ENCODE peak calls at places on chromosomes 6 and 20, in nine cellular contexts. J is esophagus squamous epithelium, E is right lobe of liver, Y is thyroid gland, V is heart left ventricle, B is breast epithelium, G is H1, K is ovary, H is endothelial cell of umbilical vein. M is an unnamed sample.

GRCh38 chr6:63802606-63803206 is 167.1 kb downstream of the PHF3 start:
- DNase-seq in J (no peak), E (no peak), Y (no peak), V (no peak), B (no peak), G (no peak), K (no peak), H (peak; percentile 47), M (no peak)

GRCh38 chr6:32849126-32849525 is 4.4 kb downstream of the TAP1 start:
- DNase-seq in J (no peak), E (no peak), Y (no peak), V (no peak), B (peak; percentile 2), G (no peak), K (no peak), H (no peak), M (no peak)

GRCh38 chr6:37624606-37625574 is 72.8 kb downstream of the MDGA1 start:
- DNase-seq in J (no peak), E (peak; percentile 67), Y (peak; percentile 87), V (peak; percentile 69), B (no peak), G (no peak), K (peak; percentile 31), H (peak; percentile 27), M (peak; percentile 94)

GRCh38 chr20:38447931-38448675 is 13.0 kb upstream of the SNHG17 start:
- DNase-seq in J (no peak), E (peak; percentile 57), Y (no peak), V (no peak), B (no peak), G (no peak), K (no peak), H (no peak), M (no peak)

GRCh38 chr6:125899726-125900182 is 56.8 kb upstream of the HINT3 start:
- DNase-seq in J (no peak), E (peak; percentile 51), Y (no peak), V (no peak), B (no peak), G (no peak), K (no peak), H (no peak), M (no peak)

GRCh38 chr6:134092449-134092848 is 40.0 kb upstream of the SLC2A12 start:
- DNase-seq in J (no peak), E (no peak), Y (no peak), V (no peak), B (no peak), G (no peak), K (no peak), H (no peak), M (no peak)

GRCh38 chr6:116447496-116448011 is 13.6 kb upstream of the CALHM6 start:
- DNase-seq in J (no peak), E (no peak), Y (no peak), V (no peak), B (no peak), G (no peak), K (no peak), H (no peak), M (no peak)

GRCh38 chr6:53809691-53810090 is 14.9 kb downstream of the LRRC1 start:
- DNase-seq in J (no peak), E (no peak), Y (no peak), V (no peak), B (no peak), G (no peak), K (no peak), H (no peak), M (no peak)

GRCh38 chr6:42158011-42158410 is 15.2 kb upstream of the GUCA1A start:
- DNase-seq in J (no peak), E (no peak), Y (no peak), V (peak; percentile 32), B (no peak), G (no peak), K (no peak), H (no peak), M (no peak)

GRCh38 chr20:3821996-3822395 is 1.6 kb downstream of the AP5S1 start:
- DNase-seq in J (no peak), E (no peak), Y (no peak), V (no peak), B (no peak), G (no peak), K (peak; percentile 52), H (no peak), M (no peak)

GRCh38 chr6:148954934-148955915 is 208.4 kb downstream of the UST start:
- DNase-seq in J (no peak), E (no peak), Y (no peak), V (no peak), B (no peak), G (no peak), K (no peak), H (no peak), M (no peak)

GRCh38 chr6:168049277-168049676 is 29.7 kb downstream of the FRMD1 start:
- DNase-seq in J (no peak), E (no peak), Y (no peak), V (no peak), B (no peak), G (no peak), K (no peak), H (no peak), M (no peak)

GRCh38 chr6:146909376-146909775 is 294.8 kb upstream of the STXBP5 start:
- DNase-seq in J (no peak), E (no peak), Y (no peak), V (no peak), B (no peak), G (no peak), K (no peak), H (no peak), M (no peak)

GRCh38 chr6:97240222-97240621 is 42.8 kb downstream of the MMS22L start:
- DNase-seq in J (no peak), E (no peak), Y (no peak), V (no peak), B (no peak), G (no peak), K (no peak), H (peak; percentile 90), M (no peak)

GRCh38 chr20:19783966-19784401 is 25.9 kb downstream of the RIN2 start:
- DNase-seq in J (no peak), E (peak; percentile 54), Y (peak; percentile 62), V (peak; percentile 76), B (peak; percentile 63), G (no peak), K (no peak), H (peak; percentile 72), M (peak; percentile 42)

GRCh38 chr6:30507849-30508843 is 18.8 kb downstream of the HLA-E start:
- DNase-seq in J (no peak), E (no peak), Y (no peak), V (no peak), B (no peak), G (no peak), K (no peak), H (no peak), M (no peak)

DNA sequence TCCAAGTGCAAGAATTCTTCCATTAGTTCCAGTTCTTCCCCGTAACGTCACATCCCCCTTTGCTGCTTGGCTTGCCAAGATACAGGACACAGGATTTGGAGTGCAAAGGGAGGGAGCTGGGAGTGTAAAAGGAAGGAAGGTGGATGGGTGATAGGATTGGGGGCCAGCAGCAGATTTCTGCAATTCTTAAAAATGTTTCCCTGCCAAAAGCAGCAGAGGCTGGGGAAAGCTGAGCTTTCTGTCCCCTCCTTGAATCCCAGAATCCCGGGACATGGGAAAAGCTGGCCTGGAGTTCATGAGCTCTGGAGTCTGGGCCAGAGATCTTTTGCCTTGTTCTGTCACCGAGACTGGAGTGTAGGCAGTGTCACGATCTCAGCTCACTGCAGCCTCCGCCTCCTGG is 60.0 kb upstream of the EPB41L1 start:
- DNase-seq in J (no peak), E (no peak), Y (peak; percentile 46), V (peak; percentile 33), B (no peak), G (no peak), K (no peak), H (peak; percentile 59), M (no peak)
- H3K27ac ChIP-seq in J (peak overlapping the region; percentile 93), E (peak overlapping the region; percentile 49), Y (peak overlapping the region; percentile 68), V (peak overlapping the region; percentile 55), B (peak overlapping the region; percentile 92), G (no peak overlapping the region), K (no peak overlapping the region), H (no peak overlapping the region), M (peak overlapping the region; percentile 72)

GRCh38 chr6:31531771-31532643 is 3.2 kb downstream of the MCCD1 start:
- DNase-seq in J (no peak), E (no peak), Y (no peak), V (no peak), B (no peak), G (no peak), K (no peak), H (no peak), M (no peak)
- TF ChIP-seq CTCF in J (no peak), E (no peak), Y (no peak), V (no peak), B (no peak), G (no peak), K (no peak), H (no peak), M (no peak)

GRCh38 chr6:3403244-3404154 is 53.4 kb downstream of the SLC22A23 start:
- DNase-seq in J (no peak), E (peak; percentile 90), Y (no peak), V (no peak), B (no peak), G (no peak), K (no peak), H (peak; percentile 15), M (no peak)
- TF ChIP-seq POLR2A in J (no peak), E (peak; percentile 62), Y (no peak), V (no peak), B (no peak), G (no peak), K (no peak), H (no peak), M (no peak)

GRCh38 chr6:138987299-138987642 is 782 bp downstream of the REPS1 start:
- DNase-seq in J (no peak), E (peak; percentile 61), Y (peak; percentile 38), V (no peak), B (no peak), G (no peak), K (peak; percentile 40), H (peak; percentile 34), M (no peak)

GRCh38 chr6:138987643-138988468 is at the start of gene REPS1:
- DNase-seq in J (peak; percentile 59), E (peak; percentile 94), Y (peak; percentile 94), V (peak; percentile 95), B (peak; percentile 86), G (peak; percentile 73), K (peak; percentile 92), H (peak; percentile 84), M (peak; percentile 93)

GRCh38 chr6:138989098-138989983 is 1.3 kb upstream of the REPS1 start:
- DNase-seq in J (no peak), E (no peak), Y (no peak), V (no peak), B (no peak), G (no peak), K (no peak), H (no peak), M (no peak)

GRCh38 chr6:138986578-138986977 is 1.5 kb downstream of the REPS1 start:
- DNase-seq in J (no peak), E (no peak), Y (no peak), V (no peak), B (no peak), G (no peak), K (no peak), H (peak; percentile 54), M (no peak)

DNA sequence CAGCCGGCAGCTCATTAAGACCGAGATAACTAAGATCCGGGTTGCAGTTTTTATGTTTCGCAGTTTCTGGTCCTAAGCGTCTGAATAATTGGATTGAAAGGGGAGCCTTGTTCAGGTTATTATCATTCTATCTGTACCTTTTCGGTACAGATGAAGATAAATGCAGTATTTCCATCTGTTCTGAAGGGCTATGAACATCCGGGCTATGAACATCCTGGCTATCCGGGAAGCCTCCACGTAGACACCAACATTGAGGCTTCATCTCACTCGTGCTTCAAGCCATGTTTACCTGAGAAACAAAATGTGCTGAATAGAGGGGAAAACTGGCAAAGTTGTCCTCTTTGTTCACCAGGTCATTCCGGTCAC is 399 bp upstream of the REPS1 start:
- DNase-seq in J (no peak), E (no peak), Y (no peak), V (no peak), B (no peak), G (no peak), K (no peak), H (no peak), M (no peak)
- H3K27ac ChIP-seq in J (peak overlapping the region; percentile 96), E (peak overlapping the region; percentile 94), Y (peak overlapping the region; percentile 77), V (peak overlapping the region; percentile 58), B (peak overlapping the region; percentile 96), G (no peak overlapping the region), K (no peak overlapping the region), H (no peak overlapping the region), M (peak overlapping the region; percentile 94)